ENCODE peak calls at places on chromosomes 13 and 19, in eight cellular contexts. S is PC-3, B is OCI-LY7, F is PC-9, N is keratinocyte, L is IMR-90, R is SK-N-SH, I is MM.1S. A is an unnamed sample.

GRCh38 chr19:30069535-30070197 is 127.6 kb downstream of the URI1 start:
- DNase-seq in N (no peak), R (no peak), S (no peak), F (no peak), I (no peak), B (no peak), L (no peak), A (no peak)

GRCh38 chr13:44576396-44577235 is 486 bp upstream of the TSC22D1 start:
- DNase-seq in N (no peak), S (no peak), B (peak; percentile 28), F (no peak), R (peak; percentile 68), I (no peak), L (no peak), A (no peak)

GRCh38 chr19:7492142-7493055 is 3.6 kb upstream of the PEX11G start:
- DNase-seq in S (no peak), F (peak; percentile 92), I (no peak), L (no peak), R (no peak), B (no peak), N (no peak), A (no peak)

GRCh38 chr19:15466851-15467733 is 2.7 kb upstream of the RASAL3 start:
- DNase-seq in S (peak; percentile 89), R (no peak), N (no peak), I (peak; percentile 94), F (peak; percentile 80), B (peak; percentile 55), L (peak; percentile 43), A (no peak)

GRCh38 chr19:52217576-52217975 is 27.7 kb downstream of the PPP2R1A start:
- DNase-seq in F (no peak), L (no peak), R (no peak), N (no peak), B (no peak), S (no peak), I (no peak), A (no peak)

GRCh38 chr19:39446365-39447084 is 1.1 kb downstream of the SUPT5H start:
- DNase-seq in B (no peak), L (no peak), F (no peak), R (no peak), S (no peak), N (no peak), I (no peak), A (no peak)

GRCh38 chr13:52842440-52842839 is 6.0 kb downstream of the PCDH8 start:
- DNase-seq in R (peak; percentile 69), B (no peak), I (no peak), S (no peak), F (no peak), L (no peak), N (no peak), A (no peak)

GRCh38 chr19:34067861-34068271 is 104.4 kb upstream of the LSM14A start:
- DNase-seq in R (no peak), S (peak; percentile 94), B (no peak), N (no peak), F (no peak), I (no peak), L (peak; percentile 34), A (no peak)

GRCh38 chr13:97425570-97425969 is 8.4 kb upstream of the RAP2A start:
- DNase-seq in S (no peak), R (no peak), L (peak; percentile 19), I (no peak), B (no peak), F (no peak), N (no peak), A (peak; percentile 43)

GRCh38 chr13:53285896-53286430 is 257.4 kb downstream of the OLFM4 start:
- DNase-seq in L (no peak), S (no peak), N (no peak), F (no peak), I (no peak), B (no peak), R (no peak), A (no peak)

GRCh38 chr19:15869109-15869555 is 28.7 kb downstream of the CYP4F2 start:
- DNase-seq in B (peak; percentile 35), N (peak; percentile 13), L (no peak), R (peak; percentile 66), I (no peak), F (peak; percentile 81), S (peak; percentile 69), A (peak; percentile 4)

GRCh38 chr19:53463263-53463662 is 4.3 kb upstream of the ZNF813 start:
- DNase-seq in N (no peak), B (peak; percentile 31), I (no peak), R (peak; percentile 79), L (peak; percentile 6), F (no peak), S (no peak), A (peak; percentile 13)

GRCh38 chr13:83211301-83211700 is 671.0 kb downstream of the SLITRK1 start:
- DNase-seq in I (no peak), S (no peak), N (no peak), F (no peak), L (peak; percentile 70), R (no peak), B (no peak), A (no peak)

GRCh38 chr13:20401586-20401957 is 124.1 kb downstream of the CRYL1 start:
- DNase-seq in I (no peak), B (no peak), L (no peak), S (no peak), N (no peak), F (no peak), R (no peak), A (peak; percentile 31)

GRCh38 chr19:29384676-29385075 is 141.1 kb upstream of the VSTM2B start:
- DNase-seq in B (no peak), N (no peak), I (no peak), L (no peak), R (no peak), S (no peak), F (no peak), A (no peak)

GRCh38 chr19:50344661-50345318 is 15.6 kb upstream of the KCNC3 start:
- DNase-seq in L (no peak), N (no peak), I (no peak), F (no peak), B (peak; percentile 90), R (no peak), S (no peak), A (no peak)

DNA sequence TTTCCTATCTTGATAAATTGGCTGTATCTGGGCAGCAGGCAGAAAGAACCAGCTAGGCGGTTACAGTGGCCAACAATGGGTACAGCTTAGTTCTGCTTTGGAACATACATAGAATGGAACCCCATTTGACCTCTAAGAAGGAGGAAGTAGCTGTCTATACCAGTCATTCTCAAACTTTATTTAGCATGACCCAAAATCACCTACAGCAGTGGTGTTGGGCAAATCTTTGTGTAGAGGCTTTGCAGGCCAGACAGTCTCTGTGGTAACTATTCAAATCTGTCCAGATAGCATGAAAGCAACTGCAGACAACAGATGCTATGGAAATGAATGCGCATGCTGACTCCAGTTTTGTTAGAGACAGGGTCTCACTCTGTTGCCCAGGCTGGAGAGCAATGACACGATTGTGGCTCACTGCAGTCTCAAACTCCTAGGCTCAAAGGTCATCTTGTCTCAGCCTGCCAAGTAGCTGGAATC is 12.0 kb upstream of the KCNC3 start:
- DNase-seq in R (no peak), B (peak; percentile 76), N (no peak), F (no peak), S (no peak), I (no peak), L (no peak), A (no peak)
- H3K4me3 ChIP-seq in R (no peak overlapping the region), B (peak overlapping the region; percentile 74), N (no peak overlapping the region), F (no peak overlapping the region), S (no peak overlapping the region), I (no peak overlapping the region), L (no peak overlapping the region), A (no peak overlapping the region)

GRCh38 chr19:5966941-5967340 is 11.0 kb downstream of the RANBP3 start:
- DNase-seq in I (no peak), F (no peak), N (no peak), S (no peak), R (no peak), L (no peak), B (no peak), A (no peak)
- H4K20me1 ChIP-seq in I (peaks cover 78% of the 10 kb centered on the region), F (peaks cover 35% of the 10 kb centered on the region), N (peaks cover 53% of the 10 kb centered on the region), S (peaks cover 69% of the 10 kb centered on the region), R (peaks cover 94% of the 10 kb centered on the region), L (peaks cover 93% of the 10 kb centered on the region), B (peaks cover 49% of the 10 kb centered on the region), A (no peaks in the 10 kb centered on the region)

GRCh38 chr13:51453959-51454703 is 1.3 kb upstream of the INTS6 start:
- DNase-seq in I (peak; percentile 7), F (peak; percentile 40), N (no peak), R (peak; percentile 51), L (peak; percentile 6), B (peak; percentile 55), S (peak; percentile 9), A (no peak)

GRCh38 chr13:51451467-51452390 is 1.1 kb downstream of the INTS6 start:
- DNase-seq in N (no peak), L (peak; percentile 57), S (peak; percentile 50), R (peak; percentile 81), F (peak; percentile 37), B (peak; percentile 91), I (peak; percentile 67), A (peak; percentile 74)

GRCh38 chr13:51451134-51451466 is 1.7 kb downstream of the INTS6 start:
- DNase-seq in S (no peak), I (no peak), N (no peak), L (no peak), F (no peak), B (no peak), R (no peak), A (no peak)

GRCh38 chr13:51453308-51453958 is 597 bp upstream of the INTS6 start:
- DNase-seq in B (peak; percentile 84), F (no peak), L (no peak), I (peak; percentile 59), N (no peak), R (peak; percentile 84), S (no peak), A (no peak)

DNA sequence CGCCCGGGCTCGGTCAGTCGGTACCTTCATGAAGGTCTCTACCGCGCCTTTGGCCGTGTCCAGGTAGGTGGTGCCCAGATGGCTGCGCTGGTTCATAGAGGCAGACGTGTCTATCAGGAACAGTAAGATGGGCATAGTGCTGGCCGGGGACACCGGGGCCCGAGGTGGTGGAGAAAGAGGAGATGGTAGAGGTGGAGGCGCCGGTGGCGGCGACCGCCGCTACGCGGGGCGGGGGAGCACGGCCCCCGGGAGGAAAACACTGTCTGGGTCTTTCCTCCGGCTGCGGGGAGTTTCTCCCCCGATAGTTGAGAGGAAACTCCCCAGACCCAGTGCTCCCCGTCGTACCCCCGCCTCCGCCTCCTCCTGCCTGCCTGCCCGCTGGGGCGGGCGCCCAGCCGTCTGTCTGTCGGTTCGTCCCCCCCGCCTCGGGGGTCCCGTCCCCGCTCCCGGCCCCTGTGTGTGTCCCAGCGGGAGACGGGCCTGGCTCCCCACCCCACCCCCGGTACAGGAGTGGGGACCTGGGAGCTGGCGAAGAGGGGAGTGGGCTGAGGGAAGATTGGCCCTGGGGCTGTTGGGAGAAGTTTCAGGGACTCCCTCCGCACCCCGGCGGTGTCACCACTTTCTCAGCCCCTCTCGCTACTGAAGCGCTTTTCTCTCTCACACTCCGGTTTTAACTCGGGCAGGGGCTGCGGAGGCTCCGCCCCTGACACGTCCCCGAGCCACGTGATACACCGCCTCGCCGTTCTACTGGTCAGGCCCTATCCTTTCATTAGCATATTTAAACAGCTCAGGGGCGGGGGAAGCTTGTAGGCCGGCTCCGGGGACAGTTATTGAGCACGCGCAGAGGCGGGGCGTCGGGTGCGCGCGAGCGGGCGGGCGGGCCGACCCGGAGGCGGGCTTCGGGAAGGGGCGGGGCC is at the start of gene INTS6:
- DNase-seq in I (peak; percentile 95), N (peak; percentile 93), B (peak; percentile 100), F (peak; percentile 96), L (peak; percentile 99), R (peak; percentile 98), S (peak; percentile 96), A (peak; percentile 100)
- H3K4me3 ChIP-seq in I (peak within 1 kb of the TSS; percentile 78), N (peak within 1 kb of the TSS; percentile 93), B (peak within 1 kb of the TSS; percentile 85), F (peak within 1 kb of the TSS; percentile 97), L (peak within 1 kb of the TSS; percentile 91), R (peak within 1 kb of the TSS; percentile 90), S (peak within 1 kb of the TSS; percentile 94), A (peak within 1 kb of the TSS; percentile 94)

GRCh38 chr19:46932346-46932745 is 71.5 kb downstream of the ARHGAP35 start:
- DNase-seq in N (no peak), L (peak; percentile 62), I (no peak), S (peak; percentile 73), F (peak; percentile 47), R (no peak), B (no peak), A (peak; percentile 78)
- H4K20me1 ChIP-seq in N (no peaks in the 10 kb centered on the region), L (peaks cover 74% of the 10 kb centered on the region), I (no peaks in the 10 kb centered on the region), S (no peaks in the 10 kb centered on the region), F (no peaks in the 10 kb centered on the region), R (peaks cover 81% of the 10 kb centered on the region), B (peaks cover 9% of the 10 kb centered on the region), A (no peaks in the 10 kb centered on the region)

A was measured in fibroblast of lung.